ENCODE peak calls at places on chromosomes 2 and 18, in seven cellular contexts. F, G, Y, V, D, I and P are unnamed samples.

GRCh38 chr2:44880125-44880483 is 61.4 kb upstream of the SIX3 start:
- DNase-seq in G (no peak), F (no peak), D (no peak), Y (no peak), I (no peak), V (no peak), P (no peak)

GRCh38 chr2:72765997-72766609 is 59.7 kb downstream of the EXOC6B start:
- DNase-seq in V (no peak), G (no peak), I (no peak), D (no peak), Y (peak), F (no peak), P (no peak)

GRCh38 chr2:127150996-127151395 is 44.0 kb upstream of the BIN1 start:
- DNase-seq in F (no peak), D (no peak), V (no peak), G (no peak), Y (no peak), I (no peak), P (no peak)

GRCh38 chr18:52156166-52156565 is 183.8 kb upstream of the DCC start:
- DNase-seq in Y (no peak), G (no peak), D (no peak), V (no peak), I (no peak), F (no peak), P (no peak)

GRCh38 chr18:54607213-54607934 is 16.3 kb downstream of the DYNAP start:
- DNase-seq in D (no peak), F (no peak), V (peak), Y (peak), I (no peak), G (peak), P (no peak)

GRCh38 chr2:61640406-61640805 is 102.2 kb upstream of the XPO1 start:
- DNase-seq in I (no peak), V (no peak), Y (no peak), F (no peak), D (no peak), G (no peak), P (no peak)

GRCh38 chr2:70041666-70042065 is 45.6 kb upstream of the PCBP1 start:
- DNase-seq in D (no peak), V (no peak), I (no peak), F (no peak), G (no peak), Y (no peak), P (no peak)

GRCh38 chr2:155190342-155190741 is 491.8 kb downstream of the KCNJ3 start:
- DNase-seq in G (no peak), Y (no peak), V (no peak), I (no peak), D (no peak), F (no peak), P (no peak)

GRCh38 chr2:226643030-226643429 is 156.6 kb downstream of the IRS1 start:
- DNase-seq in D (no peak), I (no peak), F (no peak), G (no peak), V (no peak), Y (no peak), P (no peak)

GRCh38 chr2:48946444-48947048 is 191.0 kb upstream of the LHCGR start:
- DNase-seq in Y (peak), D (no peak), G (peak), V (peak), I (no peak), F (no peak), P (peak)

GRCh38 chr2:241940329-241940728 is 70.8 kb downstream of the RTP5 start:
- DNase-seq in V (no peak), Y (no peak), D (no peak), I (no peak), F (no peak), G (no peak), P (no peak)

GRCh38 chr18:52174220-52174619 is 165.8 kb upstream of the DCC start:
- DNase-seq in V (no peak), D (no peak), I (no peak), G (no peak), F (no peak), Y (no peak), P (no peak)

GRCh38 chr2:88828397-88829137 is 137.1 kb downstream of the RPIA start:
- DNase-seq in G (no peak), D (no peak), F (no peak), Y (peak), I (no peak), V (no peak), P (no peak)

GRCh38 chr2:106076941-106077340 is 117.2 kb downstream of the UXS1 start:
- DNase-seq in D (no peak), V (no peak), G (no peak), I (no peak), F (no peak), Y (no peak), P (no peak)

GRCh38 chr2:198476007-198476406 is 671.6 kb downstream of the PLCL1 start:
- DNase-seq in G (no peak), D (no peak), Y (no peak), V (no peak), F (no peak), I (no peak), P (no peak)

GRCh38 chr2:134460583-134460998 is 206.7 kb downstream of the MGAT5 start:
- DNase-seq in G (no peak), D (peak), I (peak), V (no peak), Y (peak), F (peak), P (peak)

GRCh38 chr2:191635333-191636234 is 42.4 kb upstream of the NABP1 start:
- DNase-seq in Y (peak), F (no peak), G (peak), V (peak), D (no peak), I (no peak), P (peak)

GRCh38 chr2:163943403-163944356 is 207.9 kb upstream of the FIGN start:
- DNase-seq in I (no peak), V (no peak), D (no peak), G (no peak), Y (peak), F (no peak), P (no peak)

GRCh38 chr2:15155959-15156574 is 405.1 kb downstream of the NBAS start:
- DNase-seq in I (no peak), D (no peak), G (no peak), V (no peak), Y (no peak), F (no peak), P (no peak)

DNA sequence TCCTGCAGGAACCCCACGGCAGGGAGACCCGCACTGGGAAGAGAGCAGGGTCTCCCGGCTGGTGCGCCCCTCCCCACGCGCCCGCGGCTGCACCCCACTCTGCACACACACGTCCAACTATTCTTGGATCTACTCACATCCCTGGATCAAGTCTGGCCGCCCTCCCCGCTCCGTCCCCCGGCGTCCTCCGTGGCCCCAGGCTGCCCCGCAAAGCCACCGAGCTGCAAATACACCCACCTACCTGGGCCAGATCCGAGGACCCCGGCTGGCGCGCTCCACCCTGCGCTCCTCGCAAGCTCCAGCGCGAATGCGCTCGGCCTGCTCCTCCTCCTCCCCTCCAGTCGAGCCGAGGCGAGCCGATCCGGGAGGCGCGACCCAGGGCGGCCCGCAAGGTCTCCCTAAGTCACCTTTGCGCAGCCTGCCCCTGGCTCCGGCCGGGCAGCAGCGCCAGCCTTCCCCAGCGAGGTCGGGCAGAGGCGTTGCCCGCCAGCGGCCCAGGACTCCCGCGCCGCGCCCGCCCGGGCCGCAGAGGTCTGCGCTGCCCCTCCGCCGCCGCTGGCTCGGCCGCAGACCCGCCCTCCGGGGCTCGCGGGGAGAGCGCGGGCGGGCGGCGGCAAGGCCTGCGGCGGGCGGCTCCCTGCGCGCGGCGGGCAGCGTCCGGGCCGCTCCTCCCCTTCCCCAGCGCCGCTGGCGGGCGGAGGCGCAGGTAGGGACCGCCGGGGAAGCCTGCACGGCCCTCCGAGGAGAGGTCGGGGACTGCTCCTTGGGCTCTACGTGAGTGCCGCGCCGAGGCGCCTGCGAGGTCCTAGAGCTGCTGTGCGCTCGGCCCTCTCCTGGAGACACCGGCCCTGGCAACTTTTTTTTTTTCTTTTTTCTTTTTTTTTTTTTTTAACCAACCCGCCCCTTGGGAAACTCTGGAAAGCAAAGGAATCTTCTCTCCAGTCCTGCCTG is 126.0 kb downstream of the OSBPL1A start:
- DNase-seq in V (no peak), Y (peak), I (peak), F (no peak), G (peak), D (peak), P (peak)
- TF ChIP-seq CTCF in V (peak), Y (peak), I (peak), F (no peak), G (peak), D (peak), P (no peak)

GRCh38 chr2:64656379-64656778 is 2.7 kb upstream of the SERTAD2 start:
- DNase-seq in Y (no peak), F (no peak), V (no peak), G (no peak), D (no peak), I (no peak), P (no peak)
- TF ChIP-seq CTCF in Y (no peak), F (no peak), V (no peak), G (no peak), D (no peak), I (no peak), P (no peak)

GRCh38 chr2:46184794-46185583 is 112.2 kb upstream of the EPAS1 start:
- DNase-seq in V (no peak), I (no peak), D (no peak), G (no peak), Y (no peak), F (no peak), P (no peak)
- TF ChIP-seq CTCF in V (peak), I (no peak), D (no peak), G (no peak), Y (no peak), F (no peak), P (peak)

DNA sequence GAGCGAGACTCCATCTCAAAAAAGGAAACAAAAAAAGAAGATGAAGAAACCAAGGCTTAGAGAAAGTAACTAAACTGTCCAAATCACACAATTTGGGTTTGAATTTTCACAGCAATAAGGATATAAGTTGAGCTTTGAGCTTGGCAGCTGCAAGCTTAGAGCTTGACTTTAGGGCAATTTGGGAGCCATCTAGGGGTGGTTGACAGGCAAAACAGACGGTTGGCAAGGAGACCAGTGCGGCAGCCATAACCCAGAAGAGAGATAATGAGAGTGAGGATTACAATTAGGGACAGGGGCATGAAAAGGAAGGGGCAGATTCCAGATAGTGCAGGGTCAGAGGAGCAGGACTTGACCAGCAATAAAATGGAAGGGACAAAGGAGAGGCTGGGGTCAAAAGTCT is 382.2 kb upstream of the HNRNPA3 start:
- DNase-seq in I (no peak), Y (no peak), G (no peak), F (no peak), V (no peak), D (no peak), P (no peak)
- TF ChIP-seq CTCF in I (no peak), Y (peak), G (peak), F (no peak), V (peak), D (no peak), P (peak)

DNA sequence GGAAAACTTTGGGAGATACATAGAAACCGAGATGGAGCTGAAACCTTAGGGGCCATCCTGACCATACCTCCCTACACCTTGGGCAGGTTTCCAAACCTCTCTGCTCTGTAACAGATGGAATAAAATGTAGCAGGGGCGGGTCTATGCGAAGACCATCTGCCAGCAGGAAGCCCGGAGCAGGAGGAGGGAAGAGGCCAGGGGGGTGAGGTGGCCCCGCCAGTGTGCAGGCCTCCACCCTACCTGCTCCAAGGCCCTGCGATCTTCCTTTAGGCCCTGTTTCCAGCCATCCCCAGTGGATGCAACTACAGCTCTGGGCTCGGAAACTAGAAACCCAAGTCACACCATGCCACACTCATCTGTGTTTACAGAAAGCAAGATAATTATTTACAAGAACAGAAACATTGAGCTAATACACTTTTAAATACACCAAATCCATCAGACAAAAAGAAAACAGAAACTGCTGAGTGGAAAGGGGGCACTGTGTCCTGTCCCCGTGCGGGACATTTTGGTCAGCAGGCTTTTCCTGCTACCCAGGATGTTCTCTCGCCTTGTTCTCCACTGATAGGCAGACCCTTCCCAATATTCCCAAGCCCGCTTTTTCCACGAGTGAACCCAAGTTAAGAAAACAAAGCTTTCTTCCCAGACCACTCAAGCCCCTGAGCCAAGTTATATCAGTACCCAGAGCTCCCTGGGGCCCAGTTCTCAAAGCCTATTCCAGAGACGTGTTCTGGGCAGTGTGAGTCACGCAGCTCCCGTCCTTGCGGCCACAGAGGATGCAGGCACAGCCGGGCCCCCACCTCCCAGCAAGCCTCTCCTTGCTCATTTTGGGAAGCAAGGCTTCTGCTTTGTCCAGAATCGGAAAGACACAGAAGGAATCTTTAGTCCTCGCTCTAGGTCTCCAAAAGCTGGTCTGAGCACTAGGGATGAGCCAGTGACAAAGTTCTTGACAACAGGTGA is 17.3 kb downstream of the CIB4 start:
- DNase-seq in Y (no peak), F (no peak), I (no peak), D (peak), G (no peak), V (no peak), P (no peak)
- TF ChIP-seq CTCF in Y (no peak), F (no peak), I (no peak), D (no peak), G (no peak), V (no peak), P (no peak)

GRCh38 chr18:76435321-76435989 is 59.6 kb downstream of the ZNF516 start:
- DNase-seq in Y (no peak), I (no peak), G (no peak), D (no peak), F (no peak), V (no peak), P (no peak)
- TF ChIP-seq CTCF in Y (no peak), I (no peak), G (peak), D (no peak), F (no peak), V (peak), P (no peak)